ENCODE peak calls at places on chromosome 14, in seven cellular contexts. One of them, this sample, is unnamed. For H3K4me1, the result is how much of the 10 kb centered on the place peaks cover.

GRCh38 chr14:21039059-21039422 is 3.1 kb upstream of the RNASE7 start:
- DNase-seq in lung: peak
- DNase-seq in endodermal cell: peak
- DNase-seq in CD8-positive, alpha-beta T cell: no peak
- DNase-seq in A549: no peak
- DNase-seq in body of pancreas: peak
- DNase-seq in left ventricle myocardium inferior: peak
- DNase-seq in this sample: peak

GRCh38 chr14:68691031-68691864 is 101.6 kb downstream of the ZFP36L1 start:
- DNase-seq in body of pancreas: no peak
- DNase-seq in left ventricle myocardium inferior: no peak
- DNase-seq in endodermal cell: peak
- DNase-seq in A549: no peak
- DNase-seq in CD8-positive, alpha-beta T cell: no peak
- DNase-seq in lung: no peak
- DNase-seq in this sample: no peak

GRCh38 chr14:30994681-30995620 is 30.5 kb upstream of the AP4S1 start:
- DNase-seq in lung: no peak
- DNase-seq in body of pancreas: no peak
- DNase-seq in A549: no peak
- DNase-seq in endodermal cell: no peak
- DNase-seq in CD8-positive, alpha-beta T cell: no peak
- DNase-seq in left ventricle myocardium inferior: no peak
- DNase-seq in this sample: no peak

GRCh38 chr14:65226824-65227604 is 124.7 kb upstream of the MAX start:
- DNase-seq in body of pancreas: peak
- DNase-seq in lung: no peak
- DNase-seq in A549: peak
- DNase-seq in endodermal cell: peak
- DNase-seq in left ventricle myocardium inferior: no peak
- DNase-seq in CD8-positive, alpha-beta T cell: no peak
- DNase-seq in this sample: no peak

GRCh38 chr14:59213368-59214315 is 25.2 kb downstream of the DAAM1 start:
- DNase-seq in CD8-positive, alpha-beta T cell: no peak
- DNase-seq in endodermal cell: no peak
- DNase-seq in A549: no peak
- DNase-seq in lung: no peak
- DNase-seq in left ventricle myocardium inferior: no peak
- DNase-seq in body of pancreas: no peak
- DNase-seq in this sample: no peak

GRCh38 chr14:71918955-71919354 is 13.3 kb upstream of the RGS6 start:
- DNase-seq in left ventricle myocardium inferior: no peak
- DNase-seq in endodermal cell: peak
- DNase-seq in lung: no peak
- DNase-seq in CD8-positive, alpha-beta T cell: no peak
- DNase-seq in A549: no peak
- DNase-seq in body of pancreas: no peak
- DNase-seq in this sample: no peak

GRCh38 chr14:96352708-96353107 is 10.4 kb downstream of the ATG2B start:
- DNase-seq in A549: no peak
- DNase-seq in lung: no peak
- DNase-seq in body of pancreas: no peak
- DNase-seq in left ventricle myocardium inferior: no peak
- DNase-seq in CD8-positive, alpha-beta T cell: no peak
- DNase-seq in endodermal cell: no peak
- DNase-seq in this sample: no peak

GRCh38 chr14:35821546-35822411 is 4.4 kb upstream of the BRMS1L start:
- DNase-seq in endodermal cell: no peak
- DNase-seq in A549: peak
- DNase-seq in left ventricle myocardium inferior: no peak
- DNase-seq in body of pancreas: no peak
- DNase-seq in CD8-positive, alpha-beta T cell: no peak
- DNase-seq in lung: no peak
- DNase-seq in this sample: no peak

GRCh38 chr14:63891148-63891964 is 38.6 kb downstream of the SYNE2 start:
- DNase-seq in body of pancreas: peak
- DNase-seq in endodermal cell: no peak
- DNase-seq in left ventricle myocardium inferior: no peak
- DNase-seq in CD8-positive, alpha-beta T cell: no peak
- DNase-seq in A549: no peak
- DNase-seq in lung: no peak
- DNase-seq in this sample: no peak

GRCh38 chr14:71497645-71498086 is 434.6 kb upstream of the RGS6 start:
- DNase-seq in left ventricle myocardium inferior: no peak
- DNase-seq in lung: no peak
- DNase-seq in body of pancreas: no peak
- DNase-seq in CD8-positive, alpha-beta T cell: no peak
- DNase-seq in A549: no peak
- DNase-seq in endodermal cell: no peak
- DNase-seq in this sample: no peak

GRCh38 chr14:52961060-52961639 is 10.3 kb upstream of the FERMT2 start:
- DNase-seq in left ventricle myocardium inferior: peak
- DNase-seq in lung: peak
- DNase-seq in endodermal cell: peak
- DNase-seq in A549: peak
- DNase-seq in body of pancreas: peak
- DNase-seq in CD8-positive, alpha-beta T cell: peak
- DNase-seq in this sample: peak

GRCh38 chr14:99808515-99808914 is 15.3 kb downstream of the EML1 start:
- DNase-seq in A549: no peak
- DNase-seq in lung: no peak
- DNase-seq in endodermal cell: no peak
- DNase-seq in left ventricle myocardium inferior: no peak
- DNase-seq in CD8-positive, alpha-beta T cell: no peak
- DNase-seq in body of pancreas: no peak
- DNase-seq in this sample: no peak

GRCh38 chr14:57078054-57078453 is 190.7 kb downstream of the EXOC5 start:
- DNase-seq in lung: no peak
- DNase-seq in A549: no peak
- DNase-seq in CD8-positive, alpha-beta T cell: no peak
- DNase-seq in endodermal cell: no peak
- DNase-seq in left ventricle myocardium inferior: no peak
- DNase-seq in body of pancreas: no peak
- DNase-seq in this sample: no peak

GRCh38 chr14:34951286-34951685 is 31.5 kb upstream of the SRP54 start:
- DNase-seq in lung: no peak
- DNase-seq in body of pancreas: no peak
- DNase-seq in endodermal cell: no peak
- DNase-seq in A549: no peak
- DNase-seq in left ventricle myocardium inferior: no peak
- DNase-seq in CD8-positive, alpha-beta T cell: no peak
- DNase-seq in this sample: no peak

GRCh38 chr14:61416587-61416986 is 95.2 kb downstream of the PRKCH start:
- DNase-seq in CD8-positive, alpha-beta T cell: no peak
- DNase-seq in endodermal cell: no peak
- DNase-seq in A549: no peak
- DNase-seq in lung: no peak
- DNase-seq in left ventricle myocardium inferior: no peak
- DNase-seq in body of pancreas: no peak
- DNase-seq in this sample: no peak

GRCh38 chr14:49886523-49886922 is 6.4 kb upstream of the ARF6 start:
- DNase-seq in A549: no peak
- DNase-seq in endodermal cell: no peak
- DNase-seq in CD8-positive, alpha-beta T cell: no peak
- DNase-seq in body of pancreas: no peak
- DNase-seq in lung: no peak
- DNase-seq in left ventricle myocardium inferior: no peak
- DNase-seq in this sample: no peak

GRCh38 chr14:93789366-93790130 is 1.3 kb upstream of the PRIMA1 start:
- DNase-seq in left ventricle myocardium inferior: no peak
- DNase-seq in lung: no peak
- DNase-seq in A549: no peak
- DNase-seq in body of pancreas: no peak
- DNase-seq in endodermal cell: peak
- DNase-seq in CD8-positive, alpha-beta T cell: no peak
- DNase-seq in this sample: no peak
- H3K4me3 ChIP-seq in left ventricle myocardium inferior: peak
- H3K4me3 ChIP-seq in lung: no peak
- H3K4me3 ChIP-seq in A549: peak
- H3K4me3 ChIP-seq in body of pancreas: no peak
- H3K4me3 ChIP-seq in endodermal cell: peak
- H3K4me3 ChIP-seq in CD8-positive, alpha-beta T cell: no peak
- H3K4me3 ChIP-seq in this sample: no peak

DNA sequence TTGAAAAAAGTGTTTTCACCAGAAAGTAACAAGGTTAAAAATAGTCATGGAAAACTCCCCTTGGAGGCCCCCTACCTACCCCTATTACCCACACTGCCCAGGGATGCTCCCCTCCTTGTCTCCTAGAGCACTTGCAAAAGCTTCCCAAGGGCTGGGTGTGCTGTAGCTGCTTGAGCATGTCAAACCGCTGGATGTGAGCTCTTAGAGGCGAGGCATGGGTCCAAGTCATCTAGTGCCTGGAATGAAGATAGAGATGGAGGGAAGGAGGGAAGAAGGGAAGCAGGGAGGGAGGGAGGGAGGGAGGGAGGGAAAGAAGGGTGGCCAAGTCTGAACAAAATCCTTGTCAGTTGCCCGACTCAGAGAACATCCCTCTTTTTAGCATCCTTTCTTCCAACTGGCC is 43.1 kb downstream of the LTBP2 start:
- DNase-seq in left ventricle myocardium inferior: peak
- DNase-seq in CD8-positive, alpha-beta T cell: no peak
- DNase-seq in body of pancreas: no peak
- DNase-seq in lung: no peak
- DNase-seq in endodermal cell: no peak
- DNase-seq in A549: no peak
- DNase-seq in this sample: peak
- H3K4me1 ChIP-seq in left ventricle myocardium inferior: half or more
- H3K4me1 ChIP-seq in CD8-positive, alpha-beta T cell: under half
- H3K4me1 ChIP-seq in body of pancreas: under half
- H3K4me1 ChIP-seq in lung: under half
- H3K4me1 ChIP-seq in endodermal cell: under half
- H3K4me1 ChIP-seq in A549: half or more
- H3K4me1 ChIP-seq in this sample: under half

GRCh38 chr14:44782775-44783238 is 178.9 kb downstream of the KLHL28 start:
- DNase-seq in endodermal cell: no peak
- DNase-seq in A549: no peak
- DNase-seq in CD8-positive, alpha-beta T cell: no peak
- DNase-seq in left ventricle myocardium inferior: no peak
- DNase-seq in lung: no peak
- DNase-seq in body of pancreas: no peak
- DNase-seq in this sample: no peak
- TF ChIP-seq CTCF in endodermal cell: no peak
- TF ChIP-seq CTCF in A549: no peak
- TF ChIP-seq CTCF in CD8-positive, alpha-beta T cell: no peak
- TF ChIP-seq CTCF in left ventricle myocardium inferior: no peak
- TF ChIP-seq CTCF in lung: no peak
- TF ChIP-seq CTCF in body of pancreas: no peak
- TF ChIP-seq CTCF in this sample: no peak

DNA sequence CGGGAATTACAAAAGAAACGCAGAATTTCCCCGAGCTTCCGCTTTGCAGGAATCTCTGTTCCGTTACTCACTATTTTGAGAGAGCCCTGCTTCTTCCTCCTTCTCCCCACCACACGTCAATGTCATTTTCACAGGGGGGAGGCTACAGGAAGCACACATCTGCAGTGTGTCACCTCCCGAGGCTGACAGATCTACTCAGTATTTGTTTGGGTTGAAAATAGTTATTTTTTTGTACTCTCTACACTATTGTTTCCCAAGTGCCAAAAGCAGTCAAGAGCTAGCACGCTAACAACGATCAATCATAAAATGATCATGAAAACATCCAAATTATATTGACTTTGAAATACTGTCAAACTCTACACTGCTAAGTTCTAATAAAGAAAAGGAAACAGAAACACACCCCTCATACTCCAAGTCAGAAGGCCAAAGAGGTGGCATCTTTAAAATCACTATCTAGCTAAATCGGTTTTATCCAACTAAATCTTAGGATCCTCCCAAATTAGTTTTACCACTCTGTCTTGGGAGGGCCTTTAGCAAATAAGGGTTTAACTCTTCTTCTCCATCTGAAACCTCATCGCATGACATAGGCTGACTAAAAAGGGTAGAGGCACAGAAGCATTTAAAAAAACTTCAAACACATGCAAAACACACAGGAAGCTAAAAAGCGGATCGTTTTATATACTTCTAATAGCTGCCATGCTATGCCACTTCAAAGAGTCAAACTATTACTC is 51.8 kb downstream of the FOXN3 start:
- DNase-seq in left ventricle myocardium inferior: no peak
- DNase-seq in CD8-positive, alpha-beta T cell: peak
- DNase-seq in body of pancreas: no peak
- DNase-seq in A549: no peak
- DNase-seq in endodermal cell: no peak
- DNase-seq in lung: peak
- DNase-seq in this sample: no peak
- H3K4me3 ChIP-seq in left ventricle myocardium inferior: no peak
- H3K4me3 ChIP-seq in CD8-positive, alpha-beta T cell: peak
- H3K4me3 ChIP-seq in body of pancreas: no peak
- H3K4me3 ChIP-seq in A549: no peak
- H3K4me3 ChIP-seq in endodermal cell: no peak
- H3K4me3 ChIP-seq in lung: no peak
- H3K4me3 ChIP-seq in this sample: no peak

GRCh38 chr14:75452324-75452723 is 24.5 kb downstream of the JDP2 start:
- DNase-seq in CD8-positive, alpha-beta T cell: no peak
- DNase-seq in A549: no peak
- DNase-seq in body of pancreas: peak
- DNase-seq in endodermal cell: peak
- DNase-seq in lung: no peak
- DNase-seq in left ventricle myocardium inferior: peak
- DNase-seq in this sample: peak
- H3K4me1 ChIP-seq in CD8-positive, alpha-beta T cell: under half
- H3K4me1 ChIP-seq in A549: half or more
- H3K4me1 ChIP-seq in body of pancreas: half or more
- H3K4me1 ChIP-seq in endodermal cell: under half
- H3K4me1 ChIP-seq in lung: under half
- H3K4me1 ChIP-seq in left ventricle myocardium inferior: half or more
- H3K4me1 ChIP-seq in this sample: under half

DNA sequence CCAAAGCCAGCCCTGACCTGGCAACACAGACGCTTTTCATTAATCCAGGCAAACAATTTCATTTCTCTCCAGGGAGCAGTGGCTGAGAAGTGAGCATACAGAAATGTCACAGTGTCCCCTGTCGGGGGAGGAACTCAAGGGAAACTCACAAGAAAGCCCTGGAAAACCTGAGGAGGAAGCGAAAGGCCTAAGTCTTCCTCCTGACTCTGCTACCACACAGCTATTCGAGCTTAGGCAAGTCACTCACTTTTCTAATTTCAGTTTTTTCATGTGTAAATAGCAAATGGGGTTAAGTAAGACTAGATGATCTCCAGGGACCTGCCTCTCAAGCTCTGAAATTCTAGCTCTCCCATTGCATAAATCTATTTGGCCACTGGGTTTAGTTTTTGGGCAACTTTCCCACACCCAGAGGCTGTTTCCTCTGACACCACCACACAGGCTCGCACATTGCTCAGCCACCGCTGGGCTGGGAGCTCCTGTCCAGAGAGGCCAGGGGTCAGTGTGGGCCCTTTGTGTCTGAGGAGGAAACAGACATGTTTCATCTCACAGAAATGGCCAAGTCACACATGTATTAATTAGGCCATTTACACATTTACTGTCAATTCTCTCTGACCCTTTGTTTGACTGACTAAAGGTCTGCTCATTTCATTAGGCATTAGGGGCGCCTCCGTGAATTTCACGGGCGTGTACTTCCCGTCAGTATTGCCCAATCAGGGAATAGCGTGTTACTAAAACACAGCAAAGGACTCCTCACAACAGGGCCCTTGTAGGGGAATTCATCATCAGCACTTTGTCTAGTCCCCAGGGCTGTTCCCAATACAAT is 9.8 kb upstream of the PNMA1 start:
- DNase-seq in lung: peak
- DNase-seq in CD8-positive, alpha-beta T cell: no peak
- DNase-seq in left ventricle myocardium inferior: peak
- DNase-seq in endodermal cell: peak
- DNase-seq in body of pancreas: no peak
- DNase-seq in A549: peak
- DNase-seq in this sample: peak
- TF ChIP-seq CTCF in lung: no peak
- TF ChIP-seq CTCF in CD8-positive, alpha-beta T cell: no peak
- TF ChIP-seq CTCF in left ventricle myocardium inferior: peak
- TF ChIP-seq CTCF in endodermal cell: no peak
- TF ChIP-seq CTCF in body of pancreas: no peak
- TF ChIP-seq CTCF in A549: peak
- TF ChIP-seq CTCF in this sample: peak

This sample was measured in right lobe of liver.